ENCODE peak calls at places on chromosomes 6 and 20, in seven cellular contexts. S is IMR-90, P is A549, I is K562, B is HCT116, O is GM12878, A is H1. T is an unnamed sample.

GRCh38 chr20:41654884-41655283 is 36.7 kb upstream of the CHD6 start:
- DNase-seq in A (no peak), P (no peak), B (no peak), I (no peak), O (no peak), S (peak; percentile 23), T (no peak)

GRCh38 chr6:73484438-73484837 is 22.9 kb downstream of the MTO1 start:
- DNase-seq in S (no peak), P (no peak), O (no peak), B (no peak), A (no peak), I (no peak), T (no peak)

GRCh38 chr6:99130897-99131873 is 183.4 kb upstream of the FBXL4 start:
- DNase-seq in A (no peak), B (no peak), P (no peak), I (no peak), O (no peak), S (no peak), T (peak; percentile 7)

GRCh38 chr6:41036601-41037000 is 2.4 kb downstream of the UNC5CL start:
- DNase-seq in O (no peak), B (no peak), P (no peak), S (no peak), A (no peak), I (no peak), T (no peak)

GRCh38 chr20:46023148-46023484 is 5.9 kb upstream of the SLC12A5 start:
- DNase-seq in S (no peak), A (no peak), I (no peak), O (no peak), B (no peak), P (no peak), T (no peak)

GRCh38 chr6:105836379-105836778 is 249.8 kb upstream of the PRDM1 start:
- DNase-seq in A (no peak), I (no peak), S (no peak), O (no peak), P (no peak), B (no peak), T (no peak)

GRCh38 chr20:47543006-47543431 is 41.3 kb downstream of the NCOA3 start:
- DNase-seq in A (no peak), P (no peak), S (peak; percentile 43), O (no peak), I (no peak), B (no peak), T (no peak)

GRCh38 chr6:32664827-32665362 is 1.6 kb downstream of the HLA-DQB1 start:
- DNase-seq in B (no peak), S (no peak), P (no peak), I (no peak), O (no peak), A (no peak), T (no peak)

GRCh38 chr6:110538416-110539060 is 62.1 kb upstream of the SLC22A16 start:
- DNase-seq in P (no peak), A (peak; percentile 39), S (peak; percentile 7), O (no peak), B (no peak), I (no peak), T (no peak)

GRCh38 chr6:2715737-2716136 is 35.0 kb downstream of the MYLK4 start:
- DNase-seq in P (no peak), I (no peak), S (no peak), B (no peak), A (no peak), O (no peak), T (no peak)

GRCh38 chr6:5746392-5747140 is 260.2 kb downstream of the NRN1 start:
- DNase-seq in S (no peak), O (no peak), I (no peak), A (peak; percentile 63), B (no peak), P (peak; percentile 3), T (no peak)

GRCh38 chr6:137950581-137950980 is 83.5 kb downstream of the TNFAIP3 start:
- DNase-seq in O (no peak), P (no peak), B (no peak), I (no peak), A (no peak), S (no peak), T (no peak)

GRCh38 chr20:53683506-53683905 is 89.9 kb upstream of the ZNF217 start:
- DNase-seq in P (no peak), I (no peak), B (no peak), S (no peak), A (no peak), O (no peak), T (no peak)

GRCh38 chr20:49497217-49497560 is 14.7 kb upstream of the KCNB1 start:
- DNase-seq in B (no peak), S (no peak), P (no peak), I (no peak), A (no peak), O (no peak), T (no peak)

GRCh38 chr6:154494592-154494991 is 15.9 kb downstream of the CNKSR3 start:
- DNase-seq in I (no peak), B (no peak), S (no peak), P (no peak), A (no peak), O (no peak), T (no peak)

GRCh38 chr6:150290429-150290828 is 78.4 kb upstream of the IYD start:
- DNase-seq in B (no peak), P (no peak), O (no peak), A (no peak), I (no peak), S (peak; percentile 70), T (no peak)

GRCh38 chr20:17024513-17025105 is 202.2 kb upstream of the PCSK2 start:
- DNase-seq in O (no peak), I (no peak), B (peak; percentile 42), P (peak; percentile 26), A (no peak), S (peak; percentile 79), T (peak; percentile 84)

GRCh38 chr6:39339111-39339510 is 16.6 kb upstream of the KCNK16 start:
- DNase-seq in S (no peak), I (no peak), B (no peak), A (no peak), O (no peak), P (no peak), T (no peak)

GRCh38 chr6:20223119-20223518 is 10.8 kb upstream of the MBOAT1 start:
- DNase-seq in O (no peak), P (no peak), S (no peak), B (no peak), I (no peak), A (no peak), T (no peak)

GRCh38 chr6:27592481-27593199 is 119.7 kb upstream of the ZNF184 start:
- DNase-seq in S (peak; percentile 90), I (peak; percentile 82), P (peak; percentile 79), O (peak; percentile 89), A (peak; percentile 92), B (no peak), T (peak; percentile 84)

GRCh38 chr6:142744836-142745235 is 200.1 kb downstream of the HIVEP2 start:
- DNase-seq in A (no peak), O (no peak), P (no peak), S (peak; percentile 54), B (no peak), I (no peak), T (no peak)

GRCh38 chr20:53579581-53580375 is 13.9 kb downstream of the ZNF217 start:
- DNase-seq in I (no peak), A (no peak), O (no peak), B (no peak), P (peak; percentile 65), S (peak; percentile 60), T (peak; percentile 99)

GRCh38 chr6:147304016-147304415 is 99.8 kb downstream of the STXBP5 start:
- DNase-seq in A (no peak), B (no peak), O (no peak), S (no peak), P (no peak), I (no peak), T (no peak)

GRCh38 chr6:56709650-56710049 is 67.0 kb upstream of the DST start:
- DNase-seq in I (no peak), S (no peak), P (no peak), A (no peak), B (no peak), O (no peak), T (no peak)

GRCh38 chr6:56706981-56707726 is 64.5 kb upstream of the DST start:
- DNase-seq in I (no peak), O (no peak), B (no peak), P (no peak), S (no peak), A (no peak), T (no peak)

GRCh38 chr6:56710967-56711366 is 68.3 kb upstream of the DST start:
- DNase-seq in O (no peak), B (no peak), I (no peak), S (no peak), A (no peak), P (no peak), T (no peak)

GRCh38 chr6:56713285-56713684 is 70.6 kb upstream of the DST start:
- DNase-seq in P (peak; percentile 72), A (no peak), B (peak; percentile 77), S (peak; percentile 89), O (no peak), I (no peak), T (peak; percentile 44)

DNA sequence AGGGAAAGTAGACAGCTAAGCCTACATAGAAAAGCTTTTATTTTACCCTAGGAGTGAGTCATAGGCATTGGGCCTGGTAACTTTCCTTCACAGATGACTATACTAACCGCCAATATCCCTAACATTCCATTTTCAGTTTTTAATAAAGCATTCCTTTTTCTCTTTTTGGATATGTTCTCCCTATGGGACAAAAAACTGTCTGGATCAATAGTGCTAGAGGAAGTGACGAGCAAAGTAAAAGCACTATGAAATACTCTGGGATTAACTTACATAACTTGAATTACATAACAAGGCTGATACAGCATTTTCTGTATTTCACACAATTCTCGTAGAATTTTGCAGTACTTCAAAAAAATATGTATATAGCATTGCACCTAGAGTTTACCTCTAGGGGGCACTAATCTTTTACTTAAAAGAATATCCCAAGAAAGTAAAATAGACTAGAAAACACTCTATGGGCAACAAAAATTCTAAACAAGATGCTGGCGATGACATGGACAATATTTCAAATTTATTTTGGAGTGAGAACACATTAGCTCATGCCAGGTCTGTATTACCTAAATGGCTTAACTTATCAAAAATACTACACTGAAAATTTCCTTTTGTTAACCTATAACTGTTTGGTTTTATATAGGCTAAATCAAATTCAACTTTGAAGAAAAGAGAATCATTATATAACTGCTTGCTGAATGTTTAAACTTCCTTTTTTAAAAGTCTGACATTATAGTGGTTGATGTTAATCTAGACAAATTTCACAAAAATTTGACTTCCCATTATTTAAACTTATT is 66.3 kb upstream of the DST start:
- DNase-seq in S (peak; percentile 76), I (peak; percentile 10), A (no peak), B (peak; percentile 66), P (peak; percentile 64), O (no peak), T (peak; percentile 66)
- H3K4me2 ChIP-seq in S (peak overlapping the region; percentile 92), I (no peak overlapping the region), A (no peak overlapping the region), B (peak overlapping the region; percentile 57), P (peak overlapping the region; percentile 65), O (no peak overlapping the region), T (no peak overlapping the region)

GRCh38 chr6:36578030-36578825 is 15.9 kb upstream of the SRSF3 start:
- DNase-seq in A (no peak), S (no peak), I (no peak), O (no peak), B (no peak), P (no peak), T (no peak)
- TF ChIP-seq CEBPB in A (no peak), S (no peak), I (no peak), O (no peak), B (no peak), P (no peak), T (no peak)

GRCh38 chr20:58523916-58524315 is 8.7 kb upstream of the APCDD1L start:
- DNase-seq in P (no peak), A (no peak), O (no peak), B (no peak), S (peak; percentile 49), I (no peak), T (no peak)
- H3K4me2 ChIP-seq in P (no peak overlapping the region), A (peak overlapping the region; percentile 6), O (no peak overlapping the region), B (no peak overlapping the region), S (no peak overlapping the region), I (no peak overlapping the region), T (no peak overlapping the region)

GRCh38 chr20:10502098-10502526 is 67.0 kb downstream of the SLX4IP start:
- DNase-seq in O (no peak), I (no peak), S (no peak), P (no peak), A (no peak), B (no peak), T (no peak)
- TF ChIP-seq CEBPB in O (no peak), I (no peak), S (no peak), P (no peak), A (no peak), B (no peak), T (no peak)

T was measured in HepG2.